ENCODE peak calls at places on chromosome 1, in five cellular contexts. One of them, this sample, is unnamed.

GRCh38 chr1:218521414-218522169 is 176.5 kb downstream of the TGFB2 start:
- DNase-seq in heart left ventricle: no peak
- DNase-seq in PC-3: peak
- DNase-seq in astrocyte: no peak
- DNase-seq in body of pancreas: peak
- DNase-seq in this sample: no peak

GRCh38 chr1:224181453-224181810 is 1.6 kb upstream of the DEGS1 start:
- DNase-seq in heart left ventricle: no peak
- DNase-seq in PC-3: no peak
- DNase-seq in astrocyte: no peak
- DNase-seq in body of pancreas: no peak
- DNase-seq in this sample: no peak

GRCh38 chr1:21931171-21932093 is 5.7 kb downstream of the HSPG2 start:
- DNase-seq in heart left ventricle: peak
- DNase-seq in PC-3: peak
- DNase-seq in astrocyte: peak
- DNase-seq in body of pancreas: peak
- DNase-seq in this sample: no peak

GRCh38 chr1:6185151-6185550 is 5.0 kb upstream of the CHD5 start:
- DNase-seq in heart left ventricle: no peak
- DNase-seq in PC-3: no peak
- DNase-seq in astrocyte: peak
- DNase-seq in body of pancreas: no peak
- DNase-seq in this sample: no peak

GRCh38 chr1:33338495-33339211 is 17.8 kb upstream of the A3GALT2 start:
- DNase-seq in heart left ventricle: no peak
- DNase-seq in PC-3: no peak
- DNase-seq in astrocyte: peak
- DNase-seq in body of pancreas: peak
- DNase-seq in this sample: no peak

GRCh38 chr1:111747947-111748346 is 7.8 kb upstream of the DDX20 start:
- DNase-seq in heart left ventricle: no peak
- DNase-seq in PC-3: no peak
- DNase-seq in astrocyte: no peak
- DNase-seq in body of pancreas: no peak
- DNase-seq in this sample: no peak

GRCh38 chr1:44409019-44409602 is 4.1 kb downstream of the RNF220 start:
- DNase-seq in heart left ventricle: no peak
- DNase-seq in PC-3: no peak
- DNase-seq in astrocyte: no peak
- DNase-seq in body of pancreas: no peak
- DNase-seq in this sample: no peak

GRCh38 chr1:203796223-203796747 is 862 bp downstream of the ZBED6 start:
- DNase-seq in heart left ventricle: no peak
- DNase-seq in PC-3: peak
- DNase-seq in astrocyte: peak
- DNase-seq in body of pancreas: peak
- DNase-seq in this sample: no peak

GRCh38 chr1:203592156-203592555 is 34.5 kb upstream of the ATP2B4 start:
- DNase-seq in heart left ventricle: no peak
- DNase-seq in PC-3: no peak
- DNase-seq in astrocyte: peak
- DNase-seq in body of pancreas: peak
- DNase-seq in this sample: peak

GRCh38 chr1:51345300-51345687 is 14.9 kb upstream of the TTC39A start:
- DNase-seq in heart left ventricle: no peak
- DNase-seq in PC-3: no peak
- DNase-seq in astrocyte: no peak
- DNase-seq in body of pancreas: no peak
- DNase-seq in this sample: no peak

GRCh38 chr1:161074676-161075368 is 5.1 kb upstream of the ARHGAP30 start:
- DNase-seq in heart left ventricle: no peak
- DNase-seq in PC-3: no peak
- DNase-seq in astrocyte: no peak
- DNase-seq in body of pancreas: no peak
- DNase-seq in this sample: no peak

GRCh38 chr1:100353073-100353801 is 931 bp downstream of the CDC14A start:
- DNase-seq in heart left ventricle: peak
- DNase-seq in PC-3: no peak
- DNase-seq in astrocyte: no peak
- DNase-seq in body of pancreas: peak
- DNase-seq in this sample: no peak

GRCh38 chr1:14875781-14876564 is 277.5 kb downstream of the KAZN start:
- DNase-seq in heart left ventricle: no peak
- DNase-seq in PC-3: no peak
- DNase-seq in astrocyte: no peak
- DNase-seq in body of pancreas: peak
- DNase-seq in this sample: no peak

GRCh38 chr1:185811062-185811709 is 77.0 kb downstream of the HMCN1 start:
- DNase-seq in heart left ventricle: no peak
- DNase-seq in PC-3: no peak
- DNase-seq in astrocyte: no peak
- DNase-seq in body of pancreas: no peak
- DNase-seq in this sample: no peak

GRCh38 chr1:229990326-229990725 is 76.7 kb upstream of the GALNT2 start:
- DNase-seq in heart left ventricle: no peak
- DNase-seq in PC-3: no peak
- DNase-seq in astrocyte: no peak
- DNase-seq in body of pancreas: no peak
- DNase-seq in this sample: no peak

GRCh38 chr1:52848423-52848822 is 5.9 kb downstream of the ZYG11A start:
- DNase-seq in heart left ventricle: no peak
- DNase-seq in PC-3: no peak
- DNase-seq in astrocyte: no peak
- DNase-seq in body of pancreas: no peak
- DNase-seq in this sample: no peak

DNA sequence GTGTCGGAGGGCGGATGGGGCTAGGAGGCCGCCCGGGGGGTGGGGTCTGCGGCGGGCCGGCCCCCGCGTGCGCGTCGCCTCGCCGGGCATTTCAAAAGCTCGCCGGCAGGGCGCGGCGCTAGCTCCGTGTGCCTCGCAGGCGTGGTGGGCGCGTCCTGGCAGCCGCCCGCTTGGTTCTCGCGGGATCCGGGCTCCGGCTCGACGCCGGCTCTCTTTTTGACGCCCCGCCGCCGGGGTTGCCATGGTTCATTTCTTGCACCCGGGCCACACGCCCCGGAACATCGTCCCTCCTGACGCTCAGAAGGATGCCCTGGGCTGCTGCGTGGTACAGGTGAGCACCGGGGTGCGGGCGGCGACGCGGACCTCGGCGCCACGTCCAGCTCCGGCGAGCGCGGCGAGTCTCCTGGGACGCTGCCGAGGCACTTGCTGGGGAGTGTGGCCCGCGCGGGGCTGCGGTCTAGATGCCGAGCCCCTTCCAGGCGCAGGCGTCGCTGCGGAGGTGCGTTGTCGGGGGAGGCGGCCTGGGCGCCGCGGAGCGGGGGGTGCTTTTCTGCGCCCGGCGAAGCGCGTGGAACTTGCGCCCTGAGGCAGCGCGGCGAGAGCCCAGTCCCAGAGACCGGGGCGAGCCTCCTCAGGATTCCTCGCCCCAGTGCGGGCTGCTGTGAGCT is at the start of gene ZYG11A:
- DNase-seq in heart left ventricle: peak
- DNase-seq in PC-3: peak
- DNase-seq in astrocyte: peak
- DNase-seq in body of pancreas: peak
- DNase-seq in this sample: peak
- TF ChIP-seq CTCF in heart left ventricle: no peak
- TF ChIP-seq CTCF in PC-3: no peak
- TF ChIP-seq CTCF in astrocyte: no peak
- TF ChIP-seq CTCF in body of pancreas: peak
- TF ChIP-seq CTCF in this sample: peak

DNA sequence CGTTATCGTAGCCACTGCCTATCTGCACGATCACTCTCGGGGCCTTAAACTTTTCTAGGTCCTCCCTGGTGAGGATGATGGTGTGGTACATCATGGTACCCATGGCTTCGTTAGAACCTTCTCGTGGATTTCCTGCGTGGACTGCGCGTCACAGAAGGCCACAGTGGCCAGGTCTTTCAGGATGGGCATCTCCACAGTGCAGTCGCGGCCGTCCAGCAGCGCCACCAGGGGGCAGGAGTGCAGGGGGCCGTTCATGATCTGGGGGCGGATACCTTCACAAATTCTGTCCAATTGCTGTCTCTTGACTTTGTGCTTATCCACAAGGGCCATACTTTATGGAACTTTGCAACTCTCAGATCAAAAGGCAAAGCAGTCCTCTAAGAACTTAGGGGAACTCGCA is 69.6 kb downstream of the WLS start:
- DNase-seq in heart left ventricle: no peak
- DNase-seq in PC-3: no peak
- DNase-seq in astrocyte: no peak
- DNase-seq in body of pancreas: no peak
- DNase-seq in this sample: no peak
- TF ChIP-seq CTCF in heart left ventricle: no peak
- TF ChIP-seq CTCF in PC-3: peak
- TF ChIP-seq CTCF in astrocyte: no peak
- TF ChIP-seq CTCF in body of pancreas: no peak
- TF ChIP-seq CTCF in this sample: no peak

DNA sequence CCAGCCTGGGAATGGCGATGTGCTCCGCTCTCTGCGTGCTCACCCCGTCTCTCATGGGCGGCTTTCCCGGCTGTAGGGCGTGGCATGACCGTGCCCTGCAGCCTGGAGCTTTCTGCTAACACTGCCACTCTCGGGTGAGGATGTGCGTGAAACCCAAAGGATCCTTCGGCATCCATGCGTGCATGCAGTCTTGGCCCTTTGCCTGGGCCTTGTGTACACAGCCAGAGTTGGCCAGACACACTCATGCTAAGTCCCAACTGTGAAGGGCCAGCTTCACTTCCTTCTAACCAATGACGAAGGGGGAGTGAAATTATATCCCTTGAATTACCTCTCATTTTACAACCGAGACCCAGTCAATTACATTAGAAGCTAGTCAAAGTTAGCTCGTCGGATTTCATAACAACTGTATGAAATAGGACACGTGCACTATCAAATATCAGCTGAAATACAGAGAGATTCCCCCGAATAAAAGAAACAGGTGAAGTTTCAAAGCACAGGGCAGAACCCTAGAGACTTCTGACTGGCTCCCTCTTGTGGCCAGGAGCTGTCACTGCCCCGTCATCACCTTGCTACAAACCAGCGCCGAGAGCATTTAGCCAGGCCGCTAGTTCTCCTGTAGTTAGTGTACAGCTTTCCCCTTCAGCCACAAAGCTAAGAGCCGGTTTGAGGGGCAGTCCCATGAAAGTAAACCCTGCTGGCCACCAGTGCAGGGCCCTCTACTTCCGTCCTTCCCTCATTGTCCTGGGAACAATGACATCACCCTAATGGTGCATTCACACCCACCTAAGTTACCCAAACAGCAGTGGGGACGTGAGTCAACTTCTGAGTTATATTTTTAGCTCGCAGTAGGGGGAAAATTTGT is 63.4 kb upstream of the COA6 start:
- DNase-seq in heart left ventricle: peak
- DNase-seq in PC-3: peak
- DNase-seq in astrocyte: peak
- DNase-seq in body of pancreas: peak
- DNase-seq in this sample: peak
- TF ChIP-seq CTCF in heart left ventricle: peak
- TF ChIP-seq CTCF in PC-3: peak
- TF ChIP-seq CTCF in astrocyte: peak
- TF ChIP-seq CTCF in body of pancreas: peak
- TF ChIP-seq CTCF in this sample: peak

GRCh38 chr1:155976062-155976912 is 2.1 kb downstream of the ARHGEF2 start:
- DNase-seq in heart left ventricle: peak
- DNase-seq in PC-3: peak
- DNase-seq in astrocyte: peak
- DNase-seq in body of pancreas: peak
- DNase-seq in this sample: no peak
- TF ChIP-seq CTCF in heart left ventricle: no peak
- TF ChIP-seq CTCF in PC-3: no peak
- TF ChIP-seq CTCF in astrocyte: no peak
- TF ChIP-seq CTCF in body of pancreas: no peak
- TF ChIP-seq CTCF in this sample: no peak

GRCh38 chr1:91884459-91885290 is 1.3 kb downstream of the TGFBR3 start:
- DNase-seq in heart left ventricle: no peak
- DNase-seq in PC-3: peak
- DNase-seq in astrocyte: no peak
- DNase-seq in body of pancreas: peak
- DNase-seq in this sample: no peak

GRCh38 chr1:91885331-91885715 is 628 bp downstream of the TGFBR3 start:
- DNase-seq in heart left ventricle: peak
- DNase-seq in PC-3: peak
- DNase-seq in astrocyte: no peak
- DNase-seq in body of pancreas: peak
- DNase-seq in this sample: peak

GRCh38 chr1:91885716-91886506 is at the start of gene TGFBR3:
- DNase-seq in heart left ventricle: peak
- DNase-seq in PC-3: peak
- DNase-seq in astrocyte: peak
- DNase-seq in body of pancreas: peak
- DNase-seq in this sample: peak

GRCh38 chr1:91881280-91881679 is 4.7 kb downstream of the TGFBR3 start:
- DNase-seq in heart left ventricle: no peak
- DNase-seq in PC-3: no peak
- DNase-seq in astrocyte: no peak
- DNase-seq in body of pancreas: no peak
- DNase-seq in this sample: no peak

DNA sequence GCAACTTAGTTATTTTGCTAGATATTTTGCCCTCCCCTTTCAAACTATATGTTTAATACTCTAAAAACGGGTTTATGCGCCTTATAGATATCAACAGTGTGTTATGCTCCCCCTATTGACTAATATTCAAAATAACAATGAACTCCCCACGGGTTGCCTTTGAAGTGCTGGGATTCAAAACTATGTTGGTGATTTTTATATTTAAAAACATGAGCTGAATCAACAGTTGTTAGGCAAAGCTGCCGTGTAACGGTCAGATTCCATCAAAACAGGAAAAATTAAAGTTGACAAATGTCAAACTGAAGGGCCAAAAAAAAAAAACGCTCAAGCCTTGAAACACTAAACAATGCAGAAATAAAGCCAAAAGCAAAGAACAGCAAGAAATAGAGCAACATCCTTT is 2.5 kb downstream of the TGFBR3 start:
- DNase-seq in heart left ventricle: no peak
- DNase-seq in PC-3: peak
- DNase-seq in astrocyte: no peak
- DNase-seq in body of pancreas: no peak
- DNase-seq in this sample: no peak
- TF ChIP-seq CTCF in heart left ventricle: peak
- TF ChIP-seq CTCF in PC-3: peak
- TF ChIP-seq CTCF in astrocyte: peak
- TF ChIP-seq CTCF in body of pancreas: peak
- TF ChIP-seq CTCF in this sample: no peak